ENCODE peak calls at places on chromosomes 5 and 9, in eight cellular contexts. One of them, this sample, is unnamed.

GRCh38 chr5:36070687-36071571 is 4.2 kb upstream of the UGT3A2 start:
- DNase-seq in T-helper 2 cell: no peak
- DNase-seq in activated naive CD8-positive, alpha-beta T cell treated with anti-CD3 and anti-CD28 coated beads for 36 hours: no peak
- DNase-seq in fibroblast of pulmonary artery: no peak
- DNase-seq in ecto neural progenitor cell: no peak
- DNase-seq in uterus: no peak
- DNase-seq in AG04449: no peak
- DNase-seq in NCI-H524 treated with DMSO at 0.1 percent for 48 hours: no peak
- DNase-seq in this sample: no peak

GRCh38 chr5:175657593-175658271 is at the start of gene HRH2:
- DNase-seq in T-helper 2 cell: peak; percentile 27
- DNase-seq in activated naive CD8-positive, alpha-beta T cell treated with anti-CD3 and anti-CD28 coated beads for 36 hours: peak; percentile 73
- DNase-seq in fibroblast of pulmonary artery: no peak
- DNase-seq in ecto neural progenitor cell: peak; percentile 56
- DNase-seq in uterus: no peak
- DNase-seq in AG04449: no peak
- DNase-seq in NCI-H524 treated with DMSO at 0.1 percent for 48 hours: peak; percentile 17
- DNase-seq in this sample: peak; percentile 75

GRCh38 chr9:19876569-19877316 is 87.9 kb upstream of the SLC24A2 start:
- DNase-seq in T-helper 2 cell: no peak
- DNase-seq in activated naive CD8-positive, alpha-beta T cell treated with anti-CD3 and anti-CD28 coated beads for 36 hours: no peak
- DNase-seq in fibroblast of pulmonary artery: no peak
- DNase-seq in ecto neural progenitor cell: no peak
- DNase-seq in uterus: no peak
- DNase-seq in AG04449: no peak
- DNase-seq in NCI-H524 treated with DMSO at 0.1 percent for 48 hours: no peak
- DNase-seq in this sample: no peak

GRCh38 chr5:93057311-93057710 is 523.7 kb downstream of the NR2F1-AS1 start:
- DNase-seq in T-helper 2 cell: no peak
- DNase-seq in activated naive CD8-positive, alpha-beta T cell treated with anti-CD3 and anti-CD28 coated beads for 36 hours: no peak
- DNase-seq in fibroblast of pulmonary artery: no peak
- DNase-seq in ecto neural progenitor cell: no peak
- DNase-seq in uterus: no peak
- DNase-seq in AG04449: no peak
- DNase-seq in NCI-H524 treated with DMSO at 0.1 percent for 48 hours: no peak
- DNase-seq in this sample: no peak

GRCh38 chr9:113261917-113262671 is 13.3 kb downstream of the CDC26 start:
- DNase-seq in T-helper 2 cell: no peak
- DNase-seq in activated naive CD8-positive, alpha-beta T cell treated with anti-CD3 and anti-CD28 coated beads for 36 hours: no peak
- DNase-seq in fibroblast of pulmonary artery: no peak
- DNase-seq in ecto neural progenitor cell: no peak
- DNase-seq in uterus: no peak
- DNase-seq in AG04449: no peak
- DNase-seq in NCI-H524 treated with DMSO at 0.1 percent for 48 hours: no peak
- DNase-seq in this sample: no peak

GRCh38 chr5:179879690-179880010 is 21.0 kb upstream of the MRNIP start:
- DNase-seq in T-helper 2 cell: no peak
- DNase-seq in activated naive CD8-positive, alpha-beta T cell treated with anti-CD3 and anti-CD28 coated beads for 36 hours: no peak
- DNase-seq in fibroblast of pulmonary artery: no peak
- DNase-seq in ecto neural progenitor cell: no peak
- DNase-seq in uterus: no peak
- DNase-seq in AG04449: no peak
- DNase-seq in NCI-H524 treated with DMSO at 0.1 percent for 48 hours: no peak
- DNase-seq in this sample: no peak

GRCh38 chr5:106566031-106566430 is 1104.7 kb downstream of the EFNA5 start:
- DNase-seq in T-helper 2 cell: no peak
- DNase-seq in activated naive CD8-positive, alpha-beta T cell treated with anti-CD3 and anti-CD28 coated beads for 36 hours: no peak
- DNase-seq in fibroblast of pulmonary artery: no peak
- DNase-seq in ecto neural progenitor cell: no peak
- DNase-seq in uterus: no peak
- DNase-seq in AG04449: no peak
- DNase-seq in NCI-H524 treated with DMSO at 0.1 percent for 48 hours: no peak
- DNase-seq in this sample: no peak

GRCh38 chr9:6564868-6565267 is 80.7 kb downstream of the GLDC start:
- DNase-seq in T-helper 2 cell: no peak
- DNase-seq in activated naive CD8-positive, alpha-beta T cell treated with anti-CD3 and anti-CD28 coated beads for 36 hours: no peak
- DNase-seq in fibroblast of pulmonary artery: peak; percentile 85
- DNase-seq in ecto neural progenitor cell: no peak
- DNase-seq in uterus: no peak
- DNase-seq in AG04449: no peak
- DNase-seq in NCI-H524 treated with DMSO at 0.1 percent for 48 hours: no peak
- DNase-seq in this sample: no peak